ENCODE peak calls at places on chromosomes 6 and 20, in eight cellular contexts. W is esophagus squamous epithelium; X is foreskin fibroblast; M is stimulated activated naive B cell treated with anti-CD40 and anti-IgM and Interleukin-4, amounts not matched to agents 10 μg/mL and 1 μg/mL and 100 μg/mL, for 72 hours; D is HS-27A; Q is stimulated activated CD4-positive, alpha-beta T cell treated with anti-CD3 and anti-CD28 coated beads, Interleukin-15, amount 100 ng/mL, for 1 hour; U is activated CD4-positive, alpha-beta T cell treated with anti-CD3 and anti-CD28 coated beads, Interleukin-2, amount 50 U/mL, for 1 hour; K is SK-N-SH. O is an unnamed sample.
A peak's percentile ranks its signal among the peaks of the same experiment; 100 is the strongest.

GRCh38 chr6:170134077-170135040 is 156.5 kb downstream of the DLL1 start:
- DNase-seq in Q (no peak), M (no peak), X (no peak), D (no peak), W (no peak), U (no peak), K (no peak), O (no peak)

GRCh38 chr6:11921017-11921438 is 91.1 kb upstream of the HIVEP1 start:
- DNase-seq in X (peak; percentile 97), W (no peak), K (no peak), U (no peak), D (peak; percentile 68), M (no peak), Q (no peak), O (peak; percentile 97)

GRCh38 chr6:15121443-15121842 is 124.4 kb upstream of the JARID2 start:
- DNase-seq in M (no peak), X (no peak), K (no peak), D (no peak), W (no peak), Q (no peak), U (no peak), O (no peak)

GRCh38 chr6:33878541-33878940 is 74.7 kb upstream of the MLN start:
- DNase-seq in U (no peak), X (no peak), M (no peak), W (no peak), D (no peak), Q (no peak), K (no peak), O (no peak)

GRCh38 chr6:7726416-7727149 is 684 bp downstream of the BMP6 start:
- DNase-seq in M (peak; percentile 5), Q (no peak), K (peak; percentile 57), X (peak; percentile 33), U (no peak), D (no peak), W (no peak), O (no peak)

GRCh38 chr6:4914412-4915159 is 89.3 kb downstream of the RPP40 start:
- DNase-seq in M (no peak), Q (no peak), W (no peak), U (no peak), D (no peak), K (no peak), X (peak; percentile 42), O (peak; percentile 47)

GRCh38 chr20:10093087-10093591 is 58.4 kb downstream of the ANKEF1 start:
- DNase-seq in D (no peak), M (no peak), X (peak; percentile 89), K (no peak), U (no peak), W (no peak), Q (no peak), O (peak; percentile 45)

GRCh38 chr6:93677297-93677965 is 258.1 kb upstream of the EPHA7 start:
- DNase-seq in W (no peak), D (no peak), X (peak; percentile 5), Q (no peak), K (no peak), U (no peak), M (no peak), O (no peak)

GRCh38 chr6:119661628-119662027 is 312.1 kb upstream of the MAN1A1 start:
- DNase-seq in Q (no peak), M (no peak), D (no peak), U (no peak), W (no peak), K (no peak), X (no peak), O (no peak)

GRCh38 chr20:24825591-24825990 is 123.5 kb upstream of the CST7 start:
- DNase-seq in M (no peak), W (no peak), K (no peak), X (no peak), D (no peak), U (no peak), Q (no peak), O (no peak)

GRCh38 chr6:114342086-114342825 is 567 bp downstream of the HS3ST5 start:
- DNase-seq in Q (no peak), M (no peak), K (peak; percentile 73), U (no peak), W (no peak), D (no peak), X (peak; percentile 54), O (no peak)

GRCh38 chr6:97849390-97849789 is 566.4 kb upstream of the MMS22L start:
- DNase-seq in D (no peak), M (no peak), X (no peak), W (no peak), K (no peak), Q (no peak), U (no peak), O (no peak)

GRCh38 chr6:56959094-56959493 is 4.2 kb downstream of the BEND6 start:
- DNase-seq in Q (no peak), W (no peak), D (no peak), X (peak; percentile 62), U (no peak), K (no peak), M (no peak), O (no peak)

GRCh38 chr6:90973158-90973557 is 386.3 kb upstream of the MAP3K7 start:
- DNase-seq in X (no peak), D (no peak), W (no peak), Q (no peak), M (no peak), U (no peak), K (no peak), O (no peak)

GRCh38 chr6:151179321-151179720 is 60.4 kb upstream of the AKAP12 start:
- DNase-seq in U (no peak), W (no peak), X (peak; percentile 90), D (no peak), M (no peak), Q (no peak), K (no peak), O (peak; percentile 35)

GRCh38 chr20:32024683-32025295 is 14.6 kb downstream of the CCM2L start:
- DNase-seq in U (no peak), D (no peak), W (no peak), M (no peak), X (no peak), K (no peak), Q (no peak), O (no peak)

GRCh38 chr6:44527191-44527960 is 139.9 kb downstream of the CDC5L start:
- DNase-seq in M (no peak), U (no peak), W (no peak), K (no peak), X (no peak), Q (no peak), D (no peak), O (no peak)

GRCh38 chr20:41969656-41970055 is 351.5 kb upstream of the CHD6 start:
- DNase-seq in X (no peak), Q (no peak), K (peak; percentile 17), M (no peak), U (no peak), D (no peak), W (no peak), O (no peak)

GRCh38 chr6:87393026-87393622 is 14.6 kb upstream of the CFAP206 start:
- DNase-seq in X (peak; percentile 78), U (peak; percentile 8), D (no peak), W (no peak), Q (no peak), K (peak; percentile 50), M (peak; percentile 32), O (peak; percentile 64)

GRCh38 chr20:24879875-24880274 is 69.2 kb upstream of the CST7 start:
- DNase-seq in M (no peak), W (no peak), U (no peak), K (no peak), D (no peak), X (no peak), Q (no peak), O (no peak)

GRCh38 chr6:97524846-97525245 is 241.8 kb upstream of the MMS22L start:
- DNase-seq in X (no peak), D (no peak), W (no peak), Q (no peak), U (no peak), M (no peak), K (no peak), O (no peak)

GRCh38 chr20:49747707-49748524 is 34.2 kb upstream of the B4GALT5 start:
- DNase-seq in K (peak; percentile 30), U (no peak), W (no peak), M (no peak), Q (no peak), D (no peak), X (peak; percentile 67), O (peak; percentile 0)

GRCh38 chr6:88105741-88106340 is 58.2 kb downstream of the SPACA1 start:
- DNase-seq in D (no peak), X (peak; percentile 0), M (no peak), Q (no peak), W (no peak), K (no peak), U (no peak), O (peak; percentile 28)

GRCh38 chr6:168415149-168415992 is 25.6 kb upstream of the SMOC2 start:
- DNase-seq in K (no peak), W (no peak), U (no peak), X (no peak), D (no peak), M (no peak), Q (no peak), O (no peak)

GRCh38 chr6:107622269-107622668 is 132.4 kb downstream of the SOBP start:
- DNase-seq in K (no peak), X (no peak), Q (no peak), D (no peak), M (no peak), W (no peak), U (no peak), O (no peak)

GRCh38 chr6:158769228-158769627 is 49.9 kb downstream of the EZR start:
- DNase-seq in M (no peak), K (no peak), X (no peak), Q (no peak), D (no peak), U (no peak), W (no peak), O (no peak)

GRCh38 chr20:44057698-44058675 is 129.0 kb downstream of the JPH2 start:
- DNase-seq in K (no peak), D (no peak), W (no peak), X (peak; percentile 91), U (no peak), M (no peak), Q (no peak), O (no peak)

GRCh38 chr20:44215125-44215524 is 4.6 kb upstream of the OSER1 start:
- DNase-seq in K (peak; percentile 69), D (no peak), Q (peak; percentile 51), U (peak; percentile 76), X (peak; percentile 88), M (peak; percentile 58), W (no peak), O (peak; percentile 53)

O was measured in brain microvascular endothelial cell.